ENCODE peak calls at places on chromosomes 2 and 18, in seven cellular contexts. P is A549; Z is sigmoid colon; F is Karpas-422; O is effector memory CD4-positive, alpha-beta T cell; E is tibial nerve; V is tibial artery. L is an unnamed sample. For H3K4me1, the result is how much of the 10 kb centered on the place peaks cover.

GRCh38 chr18:63192885-63193349 is 126.7 kb downstream of the BCL2 start:
- DNase-seq in P (no peak), F (no peak), O (no peak), E (no peak), Z (no peak), V (no peak), L (no peak)

GRCh38 chr2:62287895-62288589 is 92.1 kb downstream of the B3GNT2 start:
- DNase-seq in P (no peak), E (peak), O (peak), F (no peak), V (no peak), Z (peak), L (peak)

GRCh38 chr2:191188550-191189093 is 37.8 kb upstream of the STAT4 start:
- DNase-seq in P (no peak), E (no peak), F (no peak), Z (no peak), O (no peak), V (no peak), L (no peak)

GRCh38 chr2:70672990-70673647 is 94.9 kb downstream of the ADD2 start:
- DNase-seq in E (no peak), P (no peak), V (no peak), O (no peak), F (peak), Z (peak), L (no peak)

GRCh38 chr2:105712166-105712915 is 32.4 kb upstream of the NCK2 start:
- DNase-seq in V (no peak), F (no peak), Z (no peak), O (no peak), E (no peak), P (no peak), L (no peak)

GRCh38 chr18:5892772-5893431 is 2.4 kb downstream of the TMEM200C start:
- DNase-seq in P (no peak), Z (no peak), V (no peak), O (no peak), E (no peak), F (no peak), L (no peak)

GRCh38 chr2:216620806-216621205 is 12.4 kb upstream of the IGFBP2 start:
- DNase-seq in Z (peak), O (no peak), P (no peak), V (no peak), E (no peak), F (no peak), L (no peak)

GRCh38 chr2:2639251-2640139 is 308.4 kb upstream of the MYT1L start:
- DNase-seq in V (peak), E (no peak), F (no peak), P (no peak), O (no peak), Z (peak), L (no peak)

GRCh38 chr2:70995227-70995729 is 605 bp upstream of the TEX261 start:
- DNase-seq in P (peak), F (peak), O (peak), E (no peak), Z (peak), V (peak), L (no peak)

GRCh38 chr2:98455494-98455976 is 10.9 kb downstream of the INPP4A start:
- DNase-seq in F (peak), O (no peak), P (no peak), Z (peak), E (no peak), V (no peak), L (no peak)

GRCh38 chr2:98454073-98454472 is 9.4 kb downstream of the INPP4A start:
- DNase-seq in Z (peak), E (no peak), P (no peak), V (no peak), O (no peak), F (no peak), L (no peak)

GRCh38 chr2:98452396-98453027 is 7.9 kb downstream of the INPP4A start:
- DNase-seq in V (no peak), O (no peak), E (no peak), Z (no peak), P (no peak), F (no peak), L (no peak)

GRCh38 chr2:98454500-98455235 is 10.0 kb downstream of the INPP4A start:
- DNase-seq in P (no peak), O (no peak), E (no peak), Z (peak), V (no peak), F (no peak), L (no peak)

GRCh38 chr2:98453531-98453930 is 8.9 kb downstream of the INPP4A start:
- DNase-seq in V (no peak), F (no peak), E (no peak), Z (peak), O (no peak), P (no peak), L (no peak)
- H3K4me1 ChIP-seq in V (under half), F (under half), E (under half), Z (half or more), O (half or more), P (under half), L (under half)

GRCh38 chr2:129768485-129769258 is 210.8 kb upstream of the RAB6C start:
- DNase-seq in O (no peak), F (no peak), Z (no peak), V (no peak), P (no peak), E (no peak), L (no peak)
- H3K27ac ChIP-seq in O (no peak), F (no peak), Z (no peak), V (no peak), P (no peak), E (no peak), L (no peak)

DNA sequence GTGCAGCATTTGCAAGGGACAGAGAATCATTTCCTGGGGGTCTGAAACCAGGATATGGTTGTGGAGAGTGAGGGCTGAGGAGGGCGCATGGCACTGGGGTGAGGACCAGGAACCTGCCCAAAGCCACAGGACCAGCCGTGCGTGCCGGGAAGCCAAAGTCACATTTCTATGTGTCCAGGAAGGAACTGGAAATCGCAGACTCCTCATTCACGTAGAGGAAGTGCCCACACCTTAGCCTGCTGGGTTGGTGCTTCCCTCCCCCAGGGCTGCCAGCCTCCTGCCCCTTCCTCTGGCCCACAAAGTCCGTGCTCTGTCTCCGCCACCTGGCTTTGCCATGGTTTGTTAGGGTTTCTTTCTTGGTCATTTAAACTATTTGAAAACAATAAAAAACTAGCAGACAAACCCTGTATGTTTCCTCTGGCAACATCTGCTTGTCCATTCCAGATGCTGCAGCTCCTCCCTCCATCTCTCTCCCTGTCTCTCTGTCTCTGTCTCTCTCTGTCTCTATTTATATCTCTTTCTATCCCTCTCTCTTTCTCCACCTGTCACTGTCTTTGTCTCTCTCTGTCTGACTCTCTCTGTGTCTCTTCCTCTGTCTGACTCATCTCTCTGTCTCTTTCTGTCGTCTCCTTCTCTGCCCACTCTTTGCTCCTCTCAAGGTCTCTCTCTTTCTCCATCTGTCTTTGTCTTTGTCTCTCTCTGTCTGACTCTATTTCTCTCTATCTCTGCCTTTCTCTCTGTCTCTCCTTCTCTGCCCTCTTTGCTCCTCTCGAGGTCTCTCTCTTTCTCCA is 163.2 kb upstream of the TPO start:
- DNase-seq in V (no peak), P (no peak), E (no peak), F (no peak), Z (no peak), O (no peak), L (no peak)
- H3K4me1 ChIP-seq in V (under half), P (under half), E (under half), F (under half), Z (under half), O (under half), L (under half)

DNA sequence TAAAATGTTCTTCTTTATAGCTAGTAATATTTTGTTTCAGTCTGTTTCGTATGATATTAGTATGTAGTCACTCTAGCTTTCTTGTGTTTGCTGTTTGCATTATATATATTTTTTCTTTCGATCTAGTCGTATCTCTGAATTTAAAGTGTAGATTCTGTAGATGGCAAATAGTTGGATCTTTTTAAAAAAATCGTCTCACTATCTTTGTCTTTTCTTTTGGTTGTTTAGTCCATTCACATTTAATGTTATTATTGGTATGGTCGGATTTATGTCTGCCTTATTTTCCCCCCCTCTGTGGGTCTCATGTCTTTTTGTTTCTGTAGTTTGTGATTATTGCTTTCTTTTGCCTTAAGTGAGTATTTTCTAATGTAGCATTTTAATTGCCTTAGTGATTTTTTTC is 84.3 kb downstream of the AGPS start:
- DNase-seq in F (no peak), P (no peak), E (no peak), O (no peak), V (no peak), Z (no peak), L (no peak)
- H3K27ac ChIP-seq in F (no peak), P (no peak), E (no peak), O (no peak), V (no peak), Z (no peak), L (no peak)

DNA sequence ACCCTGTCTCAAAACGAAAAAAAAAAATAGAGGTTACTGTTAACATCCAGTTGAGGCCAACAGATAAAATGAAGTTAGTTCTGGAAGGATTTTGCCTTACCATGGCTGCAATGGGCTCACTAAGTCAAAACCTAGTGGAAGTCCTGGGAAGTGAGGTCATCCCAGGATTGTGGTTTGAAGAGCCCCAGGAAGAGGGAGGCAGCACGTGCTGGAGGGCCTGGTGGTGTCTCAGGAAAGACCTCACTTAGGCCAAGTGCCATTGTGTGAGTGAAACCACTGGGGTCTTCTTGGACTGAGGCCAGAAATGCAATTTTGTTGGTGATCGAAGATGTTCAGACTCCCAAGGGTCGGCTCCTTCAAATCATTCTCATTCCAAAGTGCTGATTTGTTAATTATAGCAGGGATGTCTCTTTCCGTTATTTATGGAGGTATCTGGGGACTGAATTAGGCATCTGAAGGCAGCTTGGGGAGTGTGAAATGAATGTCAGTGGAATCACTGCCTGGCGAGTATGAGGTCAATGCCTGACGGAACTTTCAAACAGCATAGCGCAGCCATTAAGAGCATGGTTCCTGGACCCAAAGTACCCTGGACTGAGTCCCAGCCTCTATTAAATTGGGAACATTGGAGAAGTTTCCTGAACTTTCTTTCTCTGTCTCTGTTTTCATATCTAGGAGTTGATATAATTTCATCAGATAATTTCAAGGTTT is 60.1 kb downstream of the IL1R2 start:
- DNase-seq in F (no peak), E (peak), O (no peak), V (no peak), Z (no peak), P (no peak), L (no peak)
- H3K4me1 ChIP-seq in F (under half), E (under half), O (under half), V (under half), Z (under half), P (under half), L (under half)

DNA sequence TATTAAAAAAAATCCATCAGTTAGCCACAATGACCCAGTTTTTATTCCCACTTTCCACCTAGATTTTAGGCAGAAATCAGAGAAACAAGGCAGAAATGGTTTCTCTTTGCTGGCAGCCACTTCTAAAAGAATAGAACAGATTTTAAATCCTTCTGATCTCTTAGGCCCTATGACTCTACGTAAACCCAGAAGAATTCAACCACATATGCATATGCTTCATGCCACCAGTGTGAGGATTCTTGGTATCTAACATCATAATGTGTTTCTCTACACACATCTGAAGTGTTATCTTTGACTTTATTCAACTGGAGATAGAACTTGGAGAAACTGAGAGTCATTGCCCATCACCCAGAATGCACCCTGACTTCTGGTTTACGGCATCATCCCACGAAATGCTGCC is 128.7 kb upstream of the TANK start:
- DNase-seq in F (no peak), O (no peak), P (no peak), E (no peak), Z (no peak), V (no peak), L (no peak)
- H3K27ac ChIP-seq in F (no peak), O (no peak), P (peak), E (no peak), Z (no peak), V (no peak), L (peak)

L was measured in breast epithelium.